ENCODE peak calls at places on chromosomes 12 and 14, in nine cellular contexts. J, F, U, D, X, I, Y, L and W are unnamed samples.

GRCh38 chr12:79681008-79681590 is 9.7 kb downstream of the PAWR start:
- DNase-seq in J (no peak), F (no peak), U (no peak), D (no peak), X (no peak), I (no peak), Y (no peak), L (no peak), W (no peak)

GRCh38 chr12:127280393-127281275 is 986.3 kb upstream of the TMEM132C start:
- DNase-seq in J (peak; percentile 85), F (peak; percentile 59), U (no peak), D (peak; percentile 82), X (peak; percentile 46), I (peak; percentile 25), Y (peak; percentile 72), L (peak; percentile 54), W (peak; percentile 60)

GRCh38 chr12:46154221-46154975 is 114.4 kb downstream of the SLC38A1 start:
- DNase-seq in J (no peak), F (no peak), U (no peak), D (no peak), X (no peak), I (no peak), Y (no peak), L (no peak), W (no peak)

GRCh38 chr12:16389594-16389993 is 42.1 kb downstream of the MGST1 start:
- DNase-seq in J (no peak), F (no peak), U (no peak), D (no peak), X (no peak), I (no peak), Y (no peak), L (no peak), W (no peak)

GRCh38 chr12:105888696-105889095 is 250.1 kb downstream of the NUAK1 start:
- DNase-seq in J (no peak), F (no peak), U (no peak), D (no peak), X (no peak), I (no peak), Y (no peak), L (no peak), W (no peak)

GRCh38 chr12:46383654-46384450 is 11.3 kb upstream of the SLC38A2 start:
- DNase-seq in J (no peak), F (peak; percentile 81), U (peak; percentile 11), D (peak; percentile 87), X (peak; percentile 95), I (peak; percentile 81), Y (peak; percentile 94), L (peak; percentile 88), W (no peak)

GRCh38 chr14:50045039-50045711 is 71.2 kb downstream of the VCPKMT start:
- DNase-seq in J (no peak), F (peak; percentile 60), U (no peak), D (peak; percentile 49), X (peak; percentile 88), I (no peak), Y (peak; percentile 87), L (peak; percentile 75), W (peak; percentile 45)

GRCh38 chr14:100104523-100105300 is 39.5 kb downstream of the EVL start:
- DNase-seq in J (no peak), F (peak; percentile 31), U (no peak), D (no peak), X (no peak), I (no peak), Y (no peak), L (no peak), W (no peak)

GRCh38 chr12:56299308-56299852 is 750 bp downstream of the CS start:
- DNase-seq in J (no peak), F (no peak), U (no peak), D (no peak), X (no peak), I (peak; percentile 62), Y (no peak), L (no peak), W (no peak)